ENCODE peak calls at places on chromosomes 3 and 15, in four cellular contexts. T is body of pancreas, N is cardiac fibroblast, Q is tibial artery. Z is an unnamed sample.

GRCh38 chr3:52434080-52434479 is 10.8 kb downstream of the SEMA3G start:
- DNase-seq in T (no peak), N (no peak), Q (no peak), Z (no peak)

GRCh38 chr15:91660174-91660649 is 193.3 kb upstream of the SLCO3A1 start:
- DNase-seq in T (no peak), N (no peak), Q (no peak), Z (no peak)

GRCh38 chr3:39960515-39961403 is 151.3 kb downstream of the MYRIP start:
- DNase-seq in T (no peak), N (peak; percentile 9), Q (peak; percentile 27), Z (peak; percentile 50)

GRCh38 chr3:31064021-31064420 is 169.6 kb upstream of the GADL1 start:
- DNase-seq in T (no peak), N (peak; percentile 25), Q (no peak), Z (peak; percentile 68)

GRCh38 chr15:88375234-88375926 is 91.8 kb downstream of the MRPL46 start:
- DNase-seq in T (no peak), N (peak; percentile 51), Q (no peak), Z (peak; percentile 80)

GRCh38 chr3:37204314-37204713 is 29.9 kb upstream of the LRRFIP2 start:
- DNase-seq in T (no peak), N (no peak), Q (no peak), Z (no peak)

GRCh38 chr3:122942241-122942640 is 85.3 kb downstream of the SEMA5B start:
- DNase-seq in T (no peak), N (no peak), Q (no peak), Z (no peak)

GRCh38 chr15:81270188-81270587 is 53.8 kb downstream of the STARD5 start:
- DNase-seq in T (no peak), N (no peak), Q (no peak), Z (no peak)

GRCh38 chr3:42369304-42369703 is 41.1 kb downstream of the LYZL4 start:
- DNase-seq in T (peak; percentile 19), N (no peak), Q (no peak), Z (no peak)

DNA sequence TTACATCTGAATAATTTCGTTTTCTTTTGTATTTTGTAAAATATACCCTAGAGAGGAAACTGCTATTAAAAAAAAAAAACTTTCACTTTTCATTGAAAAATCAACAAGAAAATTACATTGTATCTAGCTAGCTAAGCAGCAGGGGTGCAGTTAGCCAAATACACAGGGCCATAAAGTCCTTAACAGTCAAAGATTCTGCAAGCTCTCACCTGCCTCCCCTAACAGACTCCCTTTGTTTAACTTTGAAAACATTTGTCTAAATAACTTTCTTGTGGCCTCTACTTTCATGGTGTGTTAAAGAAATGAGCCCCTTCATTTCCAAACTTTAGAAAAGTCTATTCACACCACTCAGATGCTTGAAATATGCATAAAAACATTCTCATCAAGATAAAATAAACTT is 23.3 kb downstream of the CBLB start:
- DNase-seq in T (no peak), N (no peak), Q (no peak), Z (no peak)
- H3K4me3 ChIP-seq in T (no peak overlapping the region), N (no peak overlapping the region), Q (no peak overlapping the region), Z (no peak overlapping the region)

GRCh38 chr3:119812491-119813058 is 30.7 kb downstream of the NR1I2 start:
- DNase-seq in T (no peak), N (no peak), Q (no peak), Z (no peak)

GRCh38 chr3:119815716-119816115 is 33.8 kb downstream of the NR1I2 start:
- DNase-seq in T (no peak), N (no peak), Q (no peak), Z (no peak)

GRCh38 chr3:119819806-119820205 is 37.9 kb downstream of the NR1I2 start:
- DNase-seq in T (no peak), N (no peak), Q (no peak), Z (peak; percentile 6)

GRCh38 chr3:119817071-119817470 is 35.2 kb downstream of the NR1I2 start:
- DNase-seq in T (no peak), N (no peak), Q (no peak), Z (no peak)

DNA sequence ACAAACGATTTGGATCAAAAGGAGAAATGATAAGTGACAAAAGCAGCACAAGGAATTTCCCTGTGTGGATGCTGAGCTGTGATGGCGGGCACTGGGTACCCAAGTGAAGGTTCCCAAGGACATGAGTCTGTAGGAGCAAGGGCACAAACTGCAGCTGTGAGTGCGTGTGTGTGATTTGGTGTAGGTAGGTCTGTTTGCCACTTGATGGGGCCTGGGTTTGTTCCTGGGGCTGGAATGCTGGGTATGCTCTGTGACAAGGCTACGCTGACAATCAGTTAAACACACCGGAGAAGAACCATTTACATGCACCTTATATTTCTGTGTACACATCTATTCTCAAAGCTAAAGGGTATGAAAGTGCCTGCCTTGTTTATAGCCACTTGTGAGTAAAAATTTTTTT is 36.1 kb downstream of the NR1I2 start:
- DNase-seq in T (no peak), N (no peak), Q (no peak), Z (no peak)
- TF ChIP-seq CTCF in T (no peak), N (no peak), Q (no peak), Z (no peak)

GRCh38 chr15:52780172-52780980 is 9.8 kb downstream of the ONECUT1 start:
- DNase-seq in T (peak; percentile 80), N (peak; percentile 68), Q (no peak), Z (peak; percentile 40)
- H3K4me3 ChIP-seq in T (no peak overlapping the region), N (no peak overlapping the region), Q (peak overlapping the region; percentile 7), Z (peak overlapping the region; percentile 45)

GRCh38 chr3:156983559-156983958 is 157.4 kb downstream of the LEKR1 start:
- DNase-seq in T (no peak), N (no peak), Q (no peak), Z (no peak)
- TF ChIP-seq CTCF in T (no peak), N (no peak), Q (no peak), Z (no peak)

DNA sequence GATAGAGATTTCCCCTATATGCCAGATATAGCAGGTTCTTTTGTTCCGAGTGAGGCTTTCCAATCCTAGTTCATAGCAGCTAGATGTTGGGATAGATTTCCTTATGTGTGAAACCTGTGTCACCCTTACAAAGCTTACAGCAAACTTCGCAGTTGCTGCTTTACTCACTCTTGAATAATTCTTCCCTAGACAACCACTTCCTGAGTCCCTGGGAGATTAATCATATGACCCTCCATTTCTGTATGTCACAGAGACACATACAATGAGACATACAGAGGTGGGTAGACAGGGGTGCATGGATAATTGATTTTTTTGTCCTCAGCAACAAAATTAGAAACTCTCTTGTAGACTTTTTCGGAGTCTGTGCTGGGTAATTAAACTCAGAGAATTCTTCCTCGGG is 163.2 kb downstream of the NSUN3 start:
- DNase-seq in T (no peak), N (peak; percentile 91), Q (no peak), Z (peak; percentile 59)
- H3K4me3 ChIP-seq in T (no peak overlapping the region), N (no peak overlapping the region), Q (no peak overlapping the region), Z (no peak overlapping the region)

GRCh38 chr3:28291577-28291976 is 50.2 kb downstream of the CMC1 start:
- DNase-seq in T (no peak), N (no peak), Q (no peak), Z (no peak)

GRCh38 chr3:28287046-28287445 is 45.6 kb downstream of the CMC1 start:
- DNase-seq in T (no peak), N (no peak), Q (no peak), Z (no peak)

GRCh38 chr3:28290863-28291300 is 49.5 kb downstream of the CMC1 start:
- DNase-seq in T (no peak), N (no peak), Q (no peak), Z (peak; percentile 9)

GRCh38 chr3:28286595-28286994 is 45.2 kb downstream of the CMC1 start:
- DNase-seq in T (no peak), N (peak; percentile 69), Q (no peak), Z (peak; percentile 52)
- TF ChIP-seq CTCF in T (peak; percentile 47), N (peak; percentile 50), Q (peak; percentile 55), Z (peak; percentile 70)

GRCh38 chr15:45088801-45089711 is 24.9 kb downstream of the DUOX2 start:
- DNase-seq in T (no peak), N (peak; percentile 13), Q (no peak), Z (no peak)

GRCh38 chr15:45087513-45087912 is 26.5 kb downstream of the DUOX2 start:
- DNase-seq in T (no peak), N (no peak), Q (no peak), Z (no peak)

GRCh38 chr15:45089712-45090373 is 24.1 kb downstream of the DUOX2 start:
- DNase-seq in T (no peak), N (no peak), Q (no peak), Z (no peak)

GRCh38 chr15:45083223-45083622 is 30.7 kb downstream of the DUOX2 start:
- DNase-seq in T (no peak), N (no peak), Q (no peak), Z (no peak)

DNA sequence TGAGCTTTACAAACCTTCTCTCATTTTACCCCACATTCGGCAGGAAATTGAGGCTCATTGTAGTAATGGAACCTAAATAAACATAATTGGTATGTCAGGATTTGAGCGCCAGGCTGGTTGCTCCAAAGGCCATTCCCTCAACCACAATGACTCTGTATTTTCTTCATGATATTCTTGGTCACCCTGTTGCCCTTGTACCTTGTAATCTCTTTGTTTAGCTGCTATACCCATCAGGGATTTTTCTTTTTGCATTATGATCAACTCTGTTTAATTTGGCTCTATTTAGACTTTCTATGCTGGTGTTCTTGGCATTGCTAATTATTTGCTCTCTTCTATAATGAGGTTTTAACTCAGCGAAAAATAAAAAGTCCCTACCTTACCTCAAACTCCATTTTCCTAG is 29.8 kb downstream of the DUOX2 start:
- DNase-seq in T (no peak), N (no peak), Q (no peak), Z (no peak)
- H3K4me3 ChIP-seq in T (no peak overlapping the region), N (no peak overlapping the region), Q (no peak overlapping the region), Z (no peak overlapping the region)

GRCh38 chr3:8713901-8714759 is 19.5 kb upstream of the CAV3 start:
- DNase-seq in T (no peak), N (peak; percentile 16), Q (no peak), Z (no peak)
- TF ChIP-seq CTCF in T (no peak), N (peak; percentile 67), Q (no peak), Z (peak; percentile 47)